ENCODE peak calls at places on chromosomes 6 and 20, in seven cellular contexts. L is retina; P is CD8-positive, alpha-beta memory T cell; N is GM06990; D is CD4-positive, alpha-beta T cell; A is GM13976; Y is stimulated activated CD8-positive, alpha-beta memory T cell treated with anti-CD3 and anti-CD28 coated beads, Interleukin-7, amount 100 ng/mL, for 4 hours. B is an unnamed sample.

GRCh38 chr6:99026135-99026534 is 78.4 kb upstream of the FBXL4 start:
- DNase-seq in L (peak; percentile 14), P (no peak), N (no peak), D (no peak), A (no peak), Y (no peak), B (no peak)

GRCh38 chr6:20826378-20826777 is 292.1 kb downstream of the CDKAL1 start:
- DNase-seq in L (no peak), P (no peak), N (no peak), D (no peak), A (no peak), Y (no peak), B (no peak)

GRCh38 chr6:17431581-17431980 is 38.2 kb downstream of the CAP2 start:
- DNase-seq in L (no peak), P (no peak), N (no peak), D (no peak), A (no peak), Y (no peak), B (no peak)

GRCh38 chr20:59299961-59300340 is 460 bp upstream of the EDN3 start:
- DNase-seq in L (no peak), P (no peak), N (no peak), D (no peak), A (no peak), Y (no peak), B (no peak)

GRCh38 chr20:57000441-57000968 is 265.9 kb downstream of the BMP7 start:
- DNase-seq in L (no peak), P (no peak), N (no peak), D (no peak), A (no peak), Y (no peak), B (no peak)

GRCh38 chr6:79040083-79040482 is 38.0 kb downstream of the PHIP start:
- DNase-seq in L (no peak), P (no peak), N (peak; percentile 35), D (no peak), A (peak; percentile 37), Y (no peak), B (no peak)

GRCh38 chr20:43762911-43763310 is 36.1 kb upstream of the GTSF1L start:
- DNase-seq in L (no peak), P (no peak), N (no peak), D (no peak), A (no peak), Y (no peak), B (no peak)

GRCh38 chr6:135117413-135117968 is 62.9 kb upstream of the HBS1L start:
- DNase-seq in L (no peak), P (no peak), N (peak; percentile 44), D (no peak), A (no peak), Y (no peak), B (no peak)

GRCh38 chr6:13526718-13527668 is 39.6 kb upstream of the GFOD1 start:
- DNase-seq in L (no peak), P (peak; percentile 65), N (peak; percentile 50), D (peak; percentile 39), A (no peak), Y (no peak), B (peak; percentile 74)

GRCh38 chr6:73236147-73236750 is 11.0 kb upstream of the KHDC1L start:
- DNase-seq in L (no peak), P (no peak), N (no peak), D (no peak), A (no peak), Y (no peak), B (no peak)

GRCh38 chr20:25361287-25361683 is 29.4 kb downstream of the ABHD12 start:
- DNase-seq in L (no peak), P (no peak), N (no peak), D (no peak), A (no peak), Y (no peak), B (no peak)

GRCh38 chr20:25259788-25260254 is 11.9 kb downstream of the PYGB start:
- DNase-seq in L (no peak), P (peak; percentile 71), N (no peak), D (no peak), A (no peak), Y (peak; percentile 32), B (no peak)

GRCh38 chr20:43558412-43559146 is at the start of gene SGK2:
- DNase-seq in L (no peak), P (no peak), N (no peak), D (no peak), A (no peak), Y (no peak), B (no peak)

GRCh38 chr6:15001511-15001910 is 244.4 kb upstream of the JARID2 start:
- DNase-seq in L (no peak), P (no peak), N (no peak), D (no peak), A (no peak), Y (no peak), B (no peak)

GRCh38 chr6:106247293-106247692 is 78.3 kb downstream of the ATG5 start:
- DNase-seq in L (no peak), P (no peak), N (no peak), D (no peak), A (no peak), Y (no peak), B (no peak)

GRCh38 chr6:39669117-39669690 is 56.0 kb downstream of the KIF6 start:
- DNase-seq in L (no peak), P (no peak), N (no peak), D (no peak), A (no peak), Y (no peak), B (no peak)

GRCh38 chr6:11163932-11164331 is 52.4 kb upstream of the ERVFRD-1 start:
- DNase-seq in L (no peak), P (no peak), N (no peak), D (no peak), A (peak; percentile 49), Y (no peak), B (no peak)

B was measured in SIG-M5.